ENCODE peak calls at places on chromosome 22, in ten cellular contexts. X is EL, I is T follicular helper cell, T is DMS79 treated with DMSO at 0.1 percent for 48 hours, B is GF-D8, D is midbrain, J is HCEC 1CT, P is AG04450, A is HS-5, M is non-pigmented ciliary epithelial cell. G is an unnamed sample.

GRCh38 chr22:44686873-44687600 is 15.0 kb upstream of the PRR5 start:
- DNase-seq in J (no peak), P (no peak), B (no peak), I (no peak), D (no peak), T (no peak), X (peak; percentile 29), M (no peak), A (no peak), G (peak; percentile 29)

GRCh38 chr22:44409691-44410316 is 88.2 kb downstream of the RTL6 start:
- DNase-seq in X (no peak), M (no peak), B (no peak), J (no peak), D (no peak), P (no peak), A (no peak), I (no peak), T (peak; percentile 10), G (no peak)

GRCh38 chr22:43867839-43868652 is 5.7 kb upstream of the SULT4A1 start:
- DNase-seq in I (no peak), B (no peak), P (peak; percentile 32), J (peak; percentile 34), M (peak; percentile 6), A (no peak), D (peak; percentile 10), T (no peak), X (peak; percentile 53), G (no peak)

GRCh38 chr22:20238567-20239062 is 29.5 kb downstream of the RTN4R start:
- DNase-seq in J (no peak), D (no peak), P (no peak), M (no peak), T (peak; percentile 4), B (peak; percentile 2), A (no peak), X (peak; percentile 36), I (peak; percentile 15), G (no peak)

GRCh38 chr22:37018815-37019308 is 385 bp downstream of the TST start:
- DNase-seq in P (no peak), X (peak; percentile 65), M (no peak), J (peak; percentile 39), I (no peak), A (no peak), T (no peak), D (peak; percentile 54), B (no peak), G (no peak)

GRCh38 chr22:43292633-43293025 is 50.5 kb downstream of the SCUBE1 start:
- DNase-seq in P (no peak), T (peak; percentile 60), X (no peak), J (no peak), A (no peak), I (no peak), M (no peak), B (no peak), D (no peak), G (no peak)

GRCh38 chr22:25027959-25028840 is 75.7 kb downstream of the KIAA1671 start:
- DNase-seq in X (peak; percentile 11), I (no peak), P (no peak), A (no peak), M (no peak), B (no peak), D (no peak), T (no peak), J (no peak), G (no peak)

GRCh38 chr22:38233427-38233826 is 31.6 kb downstream of the MAFF start:
- DNase-seq in D (no peak), P (no peak), M (no peak), A (no peak), T (no peak), J (no peak), B (no peak), X (peak; percentile 47), I (no peak), G (no peak)

GRCh38 chr22:23405366-23405851 is 174.7 kb downstream of the IGLL1 start:
- DNase-seq in P (no peak), D (no peak), J (no peak), I (no peak), T (no peak), M (no peak), X (no peak), B (no peak), A (no peak), G (no peak)

GRCh38 chr22:24153353-24153752 is 27.9 kb upstream of the SUSD2 start:
- DNase-seq in J (peak; percentile 39), A (no peak), M (no peak), X (peak; percentile 57), P (no peak), T (no peak), I (peak; percentile 35), B (no peak), D (no peak), G (no peak)

GRCh38 chr22:37880668-37881440 is 25.2 kb upstream of the MICALL1 start:
- DNase-seq in B (no peak), D (peak; percentile 44), I (no peak), A (peak; percentile 36), M (peak; percentile 54), J (peak; percentile 73), P (peak; percentile 50), X (peak; percentile 53), T (no peak), G (no peak)

GRCh38 chr22:49790912-49791311 is 36.8 kb downstream of the BRD1 start:
- DNase-seq in B (no peak), D (no peak), M (no peak), A (no peak), J (no peak), T (no peak), I (no peak), P (no peak), X (no peak), G (no peak)

GRCh38 chr22:41910599-41911291 is 4.1 kb downstream of the SHISA8 start:
- DNase-seq in T (no peak), A (no peak), I (no peak), P (no peak), J (no peak), B (no peak), M (no peak), X (peak; percentile 44), D (peak; percentile 75), G (no peak)

GRCh38 chr22:35915477-35916013 is 113.1 kb downstream of the RBFOX2 start:
- DNase-seq in B (no peak), I (no peak), X (peak; percentile 47), J (peak; percentile 16), M (no peak), T (peak; percentile 37), A (no peak), D (peak; percentile 57), P (no peak), G (no peak)

GRCh38 chr22:36191106-36191836 is 10.3 kb downstream of the APOL4 start:
- DNase-seq in J (peak; percentile 4), I (no peak), T (no peak), D (peak; percentile 83), X (peak; percentile 24), A (no peak), B (no peak), P (no peak), M (no peak), G (peak; percentile 24)

GRCh38 chr22:36355362-36355761 is 32.4 kb downstream of the MYH9 start:
- DNase-seq in B (no peak), D (no peak), J (no peak), M (no peak), A (no peak), T (no peak), P (no peak), X (no peak), I (no peak), G (no peak)

GRCh38 chr22:20881231-20881630 is 22.4 kb downstream of the SNAP29 start:
- DNase-seq in A (no peak), P (no peak), I (no peak), T (no peak), B (no peak), D (no peak), M (no peak), X (peak; percentile 37), J (peak; percentile 11), G (no peak)

GRCh38 chr22:37970864-37971263 is 13.5 kb downstream of the SOX10 start:
- DNase-seq in D (no peak), I (no peak), J (no peak), M (no peak), A (no peak), B (no peak), T (no peak), P (no peak), X (no peak), G (no peak)

G was measured in BJ.